ENCODE peak calls at places on chromosomes 12 and 14, in four cellular contexts. C, F, I and V are unnamed samples. For H3K36me3, the result is how much of the 10 kb centered on the place peaks cover.

GRCh38 chr12:30507576-30507975 is 188.1 kb downstream of the IPO8 start:
- DNase-seq in C (no peak), F (no peak), I (no peak), V (no peak)

GRCh38 chr14:72801381-72801812 is 92.5 kb downstream of the DPF3 start:
- DNase-seq in C (no peak), F (no peak), I (peak), V (peak)

GRCh38 chr12:85835810-85836715 is at the start of gene RASSF9:
- DNase-seq in C (peak), F (peak), I (no peak), V (no peak)

GRCh38 chr14:69117020-69117767 is 35.7 kb downstream of the DCAF5 start:
- DNase-seq in C (no peak), F (no peak), I (no peak), V (no peak)

GRCh38 chr12:48176417-48176751 is 7.1 kb upstream of the CCDC184 start:
- DNase-seq in C (no peak), F (no peak), I (no peak), V (no peak)

GRCh38 chr14:92586001-92586947 is 72.7 kb downstream of the RIN3 start:
- DNase-seq in C (peak), F (no peak), I (no peak), V (no peak)

GRCh38 chr12:76266797-76267196 is 81.4 kb downstream of the BBS10 start:
- DNase-seq in C (peak), F (peak), I (no peak), V (no peak)

GRCh38 chr14:73049428-73049827 is 8.9 kb upstream of the RBM25 start:
- DNase-seq in C (no peak), F (no peak), I (no peak), V (no peak)

GRCh38 chr12:111730420-111730819 is 36.3 kb upstream of the ALDH2 start:
- DNase-seq in C (no peak), F (no peak), I (no peak), V (no peak)

GRCh38 chr12:14442221-14442881 is 76.9 kb downstream of the ATF7IP start:
- DNase-seq in C (no peak), F (no peak), I (no peak), V (no peak)

GRCh38 chr12:4881665-4882064 is 28.0 kb upstream of the KCNA1 start:
- DNase-seq in C (no peak), F (no peak), I (no peak), V (no peak)

GRCh38 chr14:24179961-24180726 is 8.3 kb downstream of the REC8 start:
- DNase-seq in C (no peak), F (peak), I (no peak), V (no peak)

GRCh38 chr12:126191037-126191891 is 1126.0 kb downstream of the AACS start:
- DNase-seq in C (no peak), F (no peak), I (no peak), V (no peak)

GRCh38 chr12:100675432-100675831 is 101.9 kb downstream of the GAS2L3 start:
- DNase-seq in C (peak), F (no peak), I (no peak), V (no peak)

GRCh38 chr12:101962486-101962885 is 85.1 kb downstream of the DRAM1 start:
- DNase-seq in C (no peak), F (no peak), I (no peak), V (no peak)

GRCh38 chr12:123747309-123747708 is 14.8 kb upstream of the DNAH10 start:
- DNase-seq in C (no peak), F (no peak), I (no peak), V (no peak)
- H3K36me3 ChIP-seq in C (half or more), F (under half), I (under half), V (under half)

GRCh38 chr12:54407183-54407905 is 11.7 kb downstream of the ITGA5 start:
- DNase-seq in C (no peak), F (no peak), I (no peak), V (no peak)
- H3K36me3 ChIP-seq in C (half or more), F (half or more), I (under half), V (under half)

GRCh38 chr12:49559011-49559675 is 8.8 kb downstream of the MCRS1 start:
- DNase-seq in C (no peak), F (no peak), I (no peak), V (no peak)

GRCh38 chr12:49557187-49557916 is 10.6 kb downstream of the MCRS1 start:
- DNase-seq in C (no peak), F (no peak), I (no peak), V (no peak)

GRCh38 chr12:49556391-49557186 is 11.4 kb downstream of the MCRS1 start:
- DNase-seq in C (no peak), F (peak), I (no peak), V (no peak)

GRCh38 chr12:49558526-49558925 is 9.4 kb downstream of the MCRS1 start:
- DNase-seq in C (no peak), F (no peak), I (no peak), V (no peak)

GRCh38 chr12:49557917-49558215 is 10.1 kb downstream of the MCRS1 start:
- DNase-seq in C (no peak), F (no peak), I (no peak), V (no peak)
- H3K36me3 ChIP-seq in C (under half), F (under half), I (under half), V (under half)

GRCh38 chr12:69588527-69588926 is 3.3 kb downstream of the CCT2 start:
- DNase-seq in C (no peak), F (no peak), I (no peak), V (no peak)

GRCh38 chr12:69585189-69586062 is at the start of gene CCT2:
- DNase-seq in C (peak), F (peak), I (peak), V (peak)

GRCh38 chr12:69583203-69583602 is 2.1 kb upstream of the CCT2 start:
- DNase-seq in C (no peak), F (no peak), I (no peak), V (no peak)

DNA sequence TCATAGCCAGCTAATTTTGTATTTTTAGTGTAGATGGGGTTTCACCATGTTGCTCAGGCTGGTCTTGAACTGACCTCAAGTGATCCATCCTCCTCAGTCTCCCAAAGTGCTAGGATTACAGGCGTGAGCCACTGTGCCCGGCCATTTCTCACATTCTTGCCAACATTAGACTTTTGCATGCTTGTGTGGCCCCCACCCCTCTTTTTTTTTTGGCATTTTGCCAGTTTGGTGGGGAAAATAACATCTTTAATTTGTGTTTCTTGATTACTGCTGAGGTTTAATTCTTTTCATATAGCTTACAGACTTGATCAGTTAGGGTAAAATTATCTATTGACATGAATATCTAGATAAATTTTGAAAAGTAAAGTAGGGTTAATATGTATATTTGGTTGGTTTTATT is 3.8 kb downstream of the CCT2 start:
- DNase-seq in C (no peak), F (no peak), I (no peak), V (no peak)
- H3K36me3 ChIP-seq in C (half or more), F (half or more), I (half or more), V (half or more)

DNA sequence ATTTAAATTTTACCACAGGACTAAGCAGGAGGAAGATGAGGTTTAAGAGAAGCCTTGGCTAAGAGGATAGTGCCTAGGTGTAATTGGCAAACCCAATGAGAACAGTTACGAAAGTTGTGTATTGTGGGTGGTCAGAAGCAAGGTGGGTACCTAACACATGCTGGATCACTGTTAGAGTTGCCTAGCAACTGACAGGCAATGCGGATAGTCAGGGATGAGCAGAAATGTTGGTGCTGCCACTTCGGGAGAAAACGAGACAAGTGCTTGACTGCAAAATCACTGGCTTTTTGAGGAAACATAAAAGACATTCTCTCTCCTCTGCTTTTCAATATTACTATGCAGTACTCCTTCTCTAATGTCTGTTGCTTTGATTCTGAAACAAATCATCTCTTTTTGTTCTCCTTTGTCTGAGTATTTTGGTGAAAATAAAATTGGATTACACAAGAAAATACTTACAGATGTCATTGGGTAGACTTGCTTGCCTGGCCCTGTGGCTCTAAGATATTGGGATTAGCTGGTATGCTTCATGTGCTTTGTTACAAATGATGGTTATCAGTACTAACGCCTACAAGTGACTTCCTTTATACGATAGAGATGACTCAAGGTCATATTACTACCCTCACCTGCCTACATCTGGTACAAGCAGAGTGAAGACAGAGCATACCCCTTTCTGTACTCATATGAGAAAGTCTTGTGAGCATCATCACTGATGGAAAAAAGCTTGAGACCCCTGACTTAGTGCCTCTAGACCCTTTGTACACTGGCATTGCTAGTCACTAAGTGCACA is 48.0 kb downstream of the TDP1 start:
- DNase-seq in C (no peak), F (no peak), I (no peak), V (no peak)
- H3K36me3 ChIP-seq in C (under half), F (under half), I (under half), V (under half)